ENCODE peak calls at places on chromosomes 11 and 22, in ten cellular contexts. Y is prostate gland; D is heart right ventricle; U is GM23338; H is IMR-90; P is CD8-positive, alpha-beta T cell; L is PC-3; C is gastrocnemius medialis; M is GM23248; S is body of pancreas. Q is an unnamed sample.

GRCh38 chr11:24559315-24559714 is 62.5 kb downstream of the LUZP2 start:
- DNase-seq in P (no peak), H (no peak), M (no peak), C (no peak), U (no peak), L (no peak), D (no peak), Y (no peak), S (no peak), Q (no peak)

GRCh38 chr11:112477929-112478317 is 217.3 kb upstream of the PLET1 start:
- DNase-seq in P (no peak), C (no peak), M (no peak), D (no peak), H (no peak), Y (no peak), S (no peak), U (no peak), L (peak; percentile 50), Q (no peak)

GRCh38 chr11:119756169-119756568 is 27.2 kb upstream of the NECTIN1 start:
- DNase-seq in Y (no peak), D (no peak), M (no peak), S (no peak), H (no peak), L (no peak), P (no peak), C (no peak), U (no peak), Q (no peak)

GRCh38 chr11:44348114-44348513 is 38.2 kb upstream of the ALX4 start:
- DNase-seq in P (no peak), U (no peak), L (no peak), S (no peak), M (no peak), Y (no peak), H (no peak), C (no peak), D (no peak), Q (no peak)

GRCh38 chr11:119902656-119903181 is 173.7 kb upstream of the NECTIN1 start:
- DNase-seq in H (no peak), L (no peak), M (no peak), S (no peak), C (no peak), P (no peak), Y (no peak), D (no peak), U (no peak), Q (no peak)

GRCh38 chr11:292211-293121 is 3.5 kb downstream of the PGGHG start:
- DNase-seq in U (no peak), L (no peak), M (no peak), Y (no peak), C (no peak), D (no peak), S (peak; percentile 11), P (no peak), H (no peak), Q (peak; percentile 45)

GRCh38 chr11:96012086-96012824 is 88.3 kb upstream of the MTMR2 start:
- DNase-seq in S (peak; percentile 26), P (peak; percentile 50), H (peak; percentile 54), U (peak; percentile 69), D (peak; percentile 43), M (peak; percentile 82), C (no peak), Y (peak; percentile 42), L (peak; percentile 58), Q (peak; percentile 64)

GRCh38 chr22:27074016-27074415 is 416.6 kb downstream of the MIAT start:
- DNase-seq in U (no peak), Y (no peak), C (no peak), L (no peak), H (no peak), D (no peak), S (no peak), P (no peak), M (no peak), Q (no peak)

GRCh38 chr11:115657586-115657985 is 153.4 kb upstream of the CADM1 start:
- DNase-seq in C (no peak), Y (no peak), D (no peak), M (no peak), U (no peak), H (peak; percentile 70), P (no peak), S (no peak), L (no peak), Q (no peak)

GRCh38 chr11:115656041-115656440 is 151.8 kb upstream of the CADM1 start:
- DNase-seq in C (no peak), Y (no peak), L (no peak), D (no peak), H (no peak), M (no peak), P (no peak), U (no peak), S (no peak), Q (no peak)

GRCh38 chr11:115660072-115660805 is 156.0 kb upstream of the CADM1 start:
- DNase-seq in M (no peak), P (no peak), U (peak; percentile 48), H (no peak), L (no peak), S (no peak), C (no peak), D (no peak), Y (no peak), Q (no peak)

GRCh38 chr11:115656684-115657083 is 152.5 kb upstream of the CADM1 start:
- DNase-seq in C (no peak), H (no peak), S (no peak), D (no peak), P (no peak), Y (no peak), L (no peak), U (no peak), M (no peak), Q (no peak)

GRCh38 chr11:115659061-115659963 is 155.1 kb upstream of the CADM1 start:
- DNase-seq in D (peak; percentile 35), Y (no peak), L (no peak), P (no peak), C (no peak), H (peak; percentile 41), U (peak; percentile 68), S (no peak), M (no peak), Q (peak; percentile 59)
- H3K27ac ChIP-seq in D (no peak overlapping the region), Y (no peak overlapping the region), L (no peak overlapping the region), P (no peak overlapping the region), C (no peak overlapping the region), H (no peak overlapping the region), U (no peak overlapping the region), S (no peak overlapping the region), M (no peak overlapping the region), Q (no peak overlapping the region)

DNA sequence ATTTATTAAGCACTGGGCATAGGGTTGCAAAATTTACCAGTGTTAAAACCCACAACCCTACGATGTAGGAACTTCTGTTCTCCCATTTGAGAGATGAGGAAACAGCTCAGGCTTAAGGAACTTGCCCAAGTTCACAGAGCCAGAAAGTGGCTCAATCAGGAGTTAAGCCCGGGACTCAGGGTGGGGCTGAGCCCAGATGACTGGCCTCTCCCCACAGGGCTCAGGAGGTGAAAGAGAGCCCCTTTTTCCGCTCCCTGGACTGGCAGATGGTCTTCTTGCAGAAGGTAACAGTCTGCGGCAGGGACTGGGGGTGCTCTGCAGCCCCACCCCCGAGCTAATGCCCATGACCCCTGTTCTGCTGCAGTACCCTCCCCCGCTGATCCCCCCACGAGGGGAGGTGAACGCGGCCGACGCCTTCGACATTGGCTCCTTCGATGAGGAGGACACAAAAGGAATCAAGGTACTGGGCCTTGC is 5.6 kb upstream of the ANKRD13D start:
- DNase-seq in S (peak; percentile 10), P (no peak), C (no peak), H (no peak), D (no peak), M (no peak), L (no peak), Y (no peak), U (no peak), Q (peak; percentile 71)
- H3K4me1 ChIP-seq in S (peaks cover 23% of the 10 kb centered on the region), P (peaks cover 85% of the 10 kb centered on the region), C (peaks cover 13% of the 10 kb centered on the region), H (peaks cover 6% of the 10 kb centered on the region), D (peaks cover 22% of the 10 kb centered on the region), M (peaks cover 7% of the 10 kb centered on the region), L (peaks cover 9% of the 10 kb centered on the region), Y (peaks cover 11% of the 10 kb centered on the region), U (peaks cover 10% of the 10 kb centered on the region), Q (no peaks in the 10 kb centered on the region)

GRCh38 chr11:122803306-122803705 is 35.0 kb upstream of the CRTAM start:
- DNase-seq in P (no peak), C (no peak), L (peak; percentile 98), Y (no peak), S (no peak), D (no peak), M (peak; percentile 92), U (no peak), H (peak; percentile 79), Q (no peak)
- H3K27ac ChIP-seq in P (no peak overlapping the region), C (no peak overlapping the region), L (peak overlapping the region; percentile 97), Y (no peak overlapping the region), S (no peak overlapping the region), D (no peak overlapping the region), M (peak overlapping the region; percentile 89), U (no peak overlapping the region), H (no peak overlapping the region), Q (no peak overlapping the region)

GRCh38 chr22:22934543-22935055 is 47.0 kb downstream of the IGLL5 start:
- DNase-seq in H (no peak), Y (no peak), P (no peak), U (no peak), C (no peak), M (no peak), L (no peak), S (no peak), D (no peak), Q (peak; percentile 26)

GRCh38 chr22:22933100-22933806 is 45.6 kb downstream of the IGLL5 start:
- DNase-seq in H (no peak), C (no peak), P (no peak), Y (no peak), U (no peak), L (no peak), S (no peak), M (no peak), D (no peak), Q (peak; percentile 28)

GRCh38 chr22:22935056-22935545 is 47.5 kb downstream of the IGLL5 start:
- DNase-seq in Y (no peak), M (no peak), P (no peak), H (no peak), S (no peak), U (no peak), C (no peak), L (no peak), D (no peak), Q (no peak)

GRCh38 chr22:22932512-22932941 is 44.9 kb downstream of the IGLL5 start:
- DNase-seq in D (no peak), P (no peak), H (no peak), Y (no peak), C (no peak), S (no peak), L (no peak), M (no peak), U (no peak), Q (peak; percentile 26)

DNA sequence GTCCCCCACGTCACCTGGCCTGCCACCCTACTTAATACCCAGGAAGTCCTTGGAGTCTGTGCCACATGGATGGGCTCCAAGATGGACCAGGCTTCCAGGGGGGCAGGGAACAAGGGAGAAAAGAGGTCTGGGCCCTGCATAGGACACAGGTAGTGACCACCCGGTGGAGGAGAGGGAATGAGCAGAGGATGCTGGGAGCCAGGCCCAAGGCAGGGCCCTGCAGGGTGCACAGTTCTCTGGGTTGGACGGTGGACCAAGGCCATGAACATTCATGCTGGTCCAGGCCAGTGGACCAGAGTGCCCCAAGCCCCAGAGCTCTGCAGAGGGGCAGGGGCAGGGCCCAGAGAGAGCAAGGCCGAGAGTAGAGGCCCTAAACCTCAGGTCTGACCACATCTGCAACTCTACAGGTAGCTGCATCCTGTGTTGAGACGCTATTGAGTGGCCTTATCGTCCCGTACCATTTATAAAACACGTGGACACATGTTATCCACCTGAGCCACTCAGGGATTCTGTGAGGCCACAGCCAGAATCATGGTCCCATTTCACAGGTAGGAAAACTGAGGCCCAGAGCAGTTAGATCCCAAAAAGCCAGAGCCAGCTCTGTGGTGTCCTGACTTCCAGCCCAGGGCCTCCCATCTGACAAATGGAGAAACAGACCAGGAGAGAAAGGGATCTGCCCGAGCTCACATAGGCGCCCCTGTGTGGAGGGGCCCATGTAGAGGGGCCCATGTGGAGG is 46.4 kb downstream of the IGLL5 start:
- DNase-seq in M (no peak), D (no peak), H (no peak), L (no peak), Y (no peak), P (no peak), U (no peak), C (no peak), S (no peak), Q (no peak)
- H3K4me1 ChIP-seq in M (peaks cover 2% of the 10 kb centered on the region), D (no peaks in the 10 kb centered on the region), H (no peaks in the 10 kb centered on the region), L (peaks cover 2% of the 10 kb centered on the region), Y (no peaks in the 10 kb centered on the region), P (peaks cover 2% of the 10 kb centered on the region), U (no peaks in the 10 kb centered on the region), C (no peaks in the 10 kb centered on the region), S (no peaks in the 10 kb centered on the region), Q (no peaks in the 10 kb centered on the region)

Q was measured in aorta.